ENCODE peak calls at places on chromosomes 3 and 15, in five cellular contexts. Z is stimulated activated CD4-positive, alpha-beta T cell treated with anti-CD3 and anti-CD28 coated beads, Interleukin-15, amount 100 ng/mL, for 1 hour; Y is hippocampal formation; M is activated naive CD4-positive, alpha-beta T cell; K is neural crest cell. S is an unnamed sample.

GRCh38 chr3:188863999-188864406 is 307.8 kb upstream of the TPRG1 start:
- DNase-seq in Z (no peak), Y (no peak), M (no peak), K (no peak), S (no peak)

GRCh38 chr15:88708256-88709054 is 69.6 kb downstream of the ISG20 start:
- DNase-seq in Z (no peak), Y (no peak), M (no peak), K (no peak), S (no peak)

GRCh38 chr15:78394981-78395619 is 42.9 kb upstream of the IREB2 start:
- DNase-seq in Z (no peak), Y (no peak), M (no peak), K (no peak), S (no peak)

GRCh38 chr3:49671291-49672288 is 2.6 kb upstream of the APEH start:
- DNase-seq in Z (peak), Y (no peak), M (no peak), K (peak), S (peak)

GRCh38 chr3:188439080-188439479 is 285.1 kb downstream of the LPP start:
- DNase-seq in Z (no peak), Y (no peak), M (no peak), K (no peak), S (peak)

GRCh38 chr3:50853936-50854335 is 179.2 kb downstream of the DOCK3 start:
- DNase-seq in Z (no peak), Y (no peak), M (no peak), K (no peak), S (no peak)

GRCh38 chr3:128146201-128146600 is 7.1 kb upstream of the EEFSEC start:
- DNase-seq in Z (no peak), Y (no peak), M (no peak), K (no peak), S (no peak)

GRCh38 chr15:48440084-48440483 is 108.9 kb downstream of the DUT start:
- DNase-seq in Z (no peak), Y (no peak), M (no peak), K (no peak), S (no peak)

GRCh38 chr3:65177879-65178484 is 490.2 kb upstream of the ADAMTS9 start:
- DNase-seq in Z (no peak), Y (no peak), M (no peak), K (no peak), S (no peak)

GRCh38 chr15:56919708-56920637 is 1.5 kb downstream of the TCF12 start:
- DNase-seq in Z (peak), Y (no peak), M (no peak), K (no peak), S (peak)

GRCh38 chr3:195893121-195893449 is 15.3 kb downstream of the TNK2 start:
- DNase-seq in Z (no peak), Y (no peak), M (no peak), K (no peak), S (no peak)

GRCh38 chr3:36957862-36958686 is 13.2 kb upstream of the TRANK1 start:
- DNase-seq in Z (no peak), Y (no peak), M (no peak), K (no peak), S (no peak)

GRCh38 chr3:12287727-12288465 is 974 bp upstream of the PPARG start:
- DNase-seq in Z (no peak), Y (no peak), M (no peak), K (peak), S (no peak)

GRCh38 chr15:73464602-73465001 is 21.6 kb downstream of the REC114 start:
- DNase-seq in Z (no peak), Y (no peak), M (no peak), K (no peak), S (no peak)

GRCh38 chr3:44952689-44953088 is 23.3 kb downstream of the ZDHHC3 start:
- DNase-seq in Z (no peak), Y (no peak), M (no peak), K (no peak), S (no peak)

GRCh38 chr3:12808587-12808986 is 12.1 kb downstream of the CAND2 start:
- DNase-seq in Z (no peak), Y (no peak), M (no peak), K (no peak), S (no peak)

GRCh38 chr3:142850395-142851023 is 38.4 kb downstream of the PCOLCE2 start:
- DNase-seq in Z (no peak), Y (no peak), M (no peak), K (no peak), S (no peak)

GRCh38 chr15:88396382-88396781 is 70.8 kb downstream of the MRPL46 start:
- DNase-seq in Z (no peak), Y (no peak), M (no peak), K (no peak), S (no peak)

GRCh38 chr3:30426319-30426993 is 179.9 kb upstream of the TGFBR2 start:
- DNase-seq in Z (no peak), Y (no peak), M (no peak), K (no peak), S (no peak)

GRCh38 chr15:61393949-61394348 is 164.8 kb upstream of the RORA start:
- DNase-seq in Z (no peak), Y (peak), M (no peak), K (no peak), S (no peak)

GRCh38 chr15:64854526-64854925 is 12.8 kb downstream of the PLEKHO2 start:
- DNase-seq in Z (no peak), Y (no peak), M (no peak), K (no peak), S (no peak)

GRCh38 chr3:114830652-114831051 is 316.4 kb downstream of the ZBTB20 start:
- DNase-seq in Z (no peak), Y (no peak), M (no peak), K (no peak), S (no peak)